ENCODE peak calls at places on chromosomes 6 and 20, in nine cellular contexts. One of them, this sample, is unnamed.

GRCh38 chr6:128507337-128508310 is 12.8 kb downstream of the PTPRK start:
- DNase-seq in transverse colon: peak; percentile 63
- DNase-seq in breast epithelium: no peak
- DNase-seq in stomach: no peak
- DNase-seq in heart left ventricle: no peak
- DNase-seq in prostate gland: no peak
- DNase-seq in A549: peak; percentile 47
- DNase-seq in K562: no peak
- DNase-seq in right lobe of liver: peak; percentile 73
- DNase-seq in this sample: no peak

GRCh38 chr6:143197377-143197776 is 136.7 kb downstream of the AIG1 start:
- DNase-seq in K562: no peak
- DNase-seq in right lobe of liver: no peak
- DNase-seq in heart left ventricle: no peak
- DNase-seq in A549: no peak
- DNase-seq in prostate gland: no peak
- DNase-seq in stomach: no peak
- DNase-seq in transverse colon: no peak
- DNase-seq in breast epithelium: no peak
- DNase-seq in this sample: no peak

GRCh38 chr20:18971574-18971973 is 158.0 kb downstream of the SCP2D1 start:
- DNase-seq in right lobe of liver: no peak
- DNase-seq in K562: no peak
- DNase-seq in prostate gland: no peak
- DNase-seq in breast epithelium: peak; percentile 35
- DNase-seq in A549: no peak
- DNase-seq in heart left ventricle: no peak
- DNase-seq in transverse colon: no peak
- DNase-seq in stomach: no peak
- DNase-seq in this sample: no peak

GRCh38 chr6:10977231-10977968 is 66.7 kb downstream of the ELOVL2 start:
- DNase-seq in prostate gland: no peak
- DNase-seq in heart left ventricle: no peak
- DNase-seq in A549: no peak
- DNase-seq in breast epithelium: no peak
- DNase-seq in stomach: no peak
- DNase-seq in K562: no peak
- DNase-seq in right lobe of liver: no peak
- DNase-seq in transverse colon: no peak
- DNase-seq in this sample: no peak

GRCh38 chr6:47188588-47189021 is 121.1 kb downstream of the TNFRSF21 start:
- DNase-seq in breast epithelium: no peak
- DNase-seq in transverse colon: peak; percentile 70
- DNase-seq in stomach: peak; percentile 39
- DNase-seq in A549: peak; percentile 41
- DNase-seq in prostate gland: no peak
- DNase-seq in right lobe of liver: no peak
- DNase-seq in K562: no peak
- DNase-seq in heart left ventricle: no peak
- DNase-seq in this sample: no peak

GRCh38 chr6:81997091-81997926 is 244.8 kb upstream of the TENT5A start:
- DNase-seq in K562: no peak
- DNase-seq in breast epithelium: no peak
- DNase-seq in heart left ventricle: no peak
- DNase-seq in A549: no peak
- DNase-seq in stomach: no peak
- DNase-seq in transverse colon: no peak
- DNase-seq in prostate gland: no peak
- DNase-seq in right lobe of liver: no peak
- DNase-seq in this sample: no peak

GRCh38 chr20:57530327-57530981 is 5.5 kb upstream of the CTCFL start:
- DNase-seq in A549: no peak
- DNase-seq in transverse colon: no peak
- DNase-seq in heart left ventricle: no peak
- DNase-seq in stomach: no peak
- DNase-seq in right lobe of liver: no peak
- DNase-seq in prostate gland: no peak
- DNase-seq in breast epithelium: no peak
- DNase-seq in K562: no peak
- DNase-seq in this sample: no peak

GRCh38 chr6:24743265-24743943 is 24.4 kb upstream of the C6orf62 start:
- DNase-seq in breast epithelium: no peak
- DNase-seq in right lobe of liver: no peak
- DNase-seq in stomach: peak; percentile 46
- DNase-seq in transverse colon: no peak
- DNase-seq in prostate gland: peak; percentile 34
- DNase-seq in heart left ventricle: no peak
- DNase-seq in A549: peak; percentile 80
- DNase-seq in K562: peak; percentile 38
- DNase-seq in this sample: no peak

GRCh38 chr6:108359901-108360882 is 65.3 kb downstream of the AFG1L start:
- DNase-seq in A549: no peak
- DNase-seq in heart left ventricle: no peak
- DNase-seq in stomach: no peak
- DNase-seq in breast epithelium: no peak
- DNase-seq in transverse colon: no peak
- DNase-seq in K562: no peak
- DNase-seq in right lobe of liver: no peak
- DNase-seq in prostate gland: no peak
- DNase-seq in this sample: no peak

GRCh38 chr20:2507464-2507863 is 1.3 kb downstream of the ZNF343 start:
- DNase-seq in breast epithelium: no peak
- DNase-seq in stomach: no peak
- DNase-seq in right lobe of liver: no peak
- DNase-seq in A549: no peak
- DNase-seq in prostate gland: no peak
- DNase-seq in K562: no peak
- DNase-seq in transverse colon: no peak
- DNase-seq in heart left ventricle: no peak
- DNase-seq in this sample: no peak

GRCh38 chr20:57250607-57251343 is 15.7 kb downstream of the BMP7 start:
- DNase-seq in K562: no peak
- DNase-seq in heart left ventricle: no peak
- DNase-seq in right lobe of liver: no peak
- DNase-seq in prostate gland: no peak
- DNase-seq in A549: no peak
- DNase-seq in transverse colon: no peak
- DNase-seq in stomach: no peak
- DNase-seq in breast epithelium: no peak
- DNase-seq in this sample: no peak

GRCh38 chr6:134619789-134620188 is 301.9 kb upstream of the SGK1 start:
- DNase-seq in stomach: no peak
- DNase-seq in prostate gland: no peak
- DNase-seq in breast epithelium: no peak
- DNase-seq in right lobe of liver: no peak
- DNase-seq in A549: no peak
- DNase-seq in transverse colon: no peak
- DNase-seq in heart left ventricle: no peak
- DNase-seq in K562: no peak
- DNase-seq in this sample: no peak

GRCh38 chr20:878511-879307 is 37.4 kb downstream of the ANGPT4 start:
- DNase-seq in heart left ventricle: no peak
- DNase-seq in prostate gland: no peak
- DNase-seq in K562: peak; percentile 54
- DNase-seq in transverse colon: no peak
- DNase-seq in A549: no peak
- DNase-seq in breast epithelium: no peak
- DNase-seq in stomach: no peak
- DNase-seq in right lobe of liver: no peak
- DNase-seq in this sample: no peak

GRCh38 chr6:129212081-129212480 is 329.1 kb downstream of the LAMA2 start:
- DNase-seq in breast epithelium: no peak
- DNase-seq in K562: no peak
- DNase-seq in stomach: no peak
- DNase-seq in right lobe of liver: no peak
- DNase-seq in heart left ventricle: no peak
- DNase-seq in transverse colon: no peak
- DNase-seq in A549: no peak
- DNase-seq in prostate gland: no peak
- DNase-seq in this sample: no peak

GRCh38 chr6:19210849-19211590 is 626.1 kb upstream of the ID4 start:
- DNase-seq in right lobe of liver: peak; percentile 49
- DNase-seq in prostate gland: no peak
- DNase-seq in K562: peak; percentile 39
- DNase-seq in breast epithelium: no peak
- DNase-seq in transverse colon: no peak
- DNase-seq in heart left ventricle: peak; percentile 45
- DNase-seq in A549: peak; percentile 4
- DNase-seq in stomach: no peak
- DNase-seq in this sample: no peak

GRCh38 chr20:64077094-64077493 is 2.2 kb downstream of the RGS19 start:
- DNase-seq in transverse colon: peak; percentile 48
- DNase-seq in A549: no peak
- DNase-seq in prostate gland: no peak
- DNase-seq in breast epithelium: no peak
- DNase-seq in right lobe of liver: no peak
- DNase-seq in stomach: no peak
- DNase-seq in K562: no peak
- DNase-seq in heart left ventricle: no peak
- DNase-seq in this sample: no peak
- TF ChIP-seq POLR2A in transverse colon: no peak
- TF ChIP-seq POLR2A in A549: no peak
- TF ChIP-seq POLR2A in prostate gland: no peak
- TF ChIP-seq POLR2A in breast epithelium: no peak
- TF ChIP-seq POLR2A in right lobe of liver: no peak
- TF ChIP-seq POLR2A in stomach: no peak
- TF ChIP-seq POLR2A in K562: no peak
- TF ChIP-seq POLR2A in heart left ventricle: no peak
- TF ChIP-seq POLR2A in this sample: no peak

GRCh38 chr6:122789078-122789861 is at the start of gene SMPDL3A:
- DNase-seq in prostate gland: peak; percentile 64
- DNase-seq in breast epithelium: peak; percentile 34
- DNase-seq in stomach: peak; percentile 70
- DNase-seq in A549: peak; percentile 73
- DNase-seq in heart left ventricle: peak; percentile 85
- DNase-seq in K562: peak; percentile 55
- DNase-seq in right lobe of liver: peak; percentile 87
- DNase-seq in transverse colon: peak; percentile 83
- DNase-seq in this sample: peak; percentile 78

GRCh38 chr6:122790740-122791679 is 2.0 kb downstream of the SMPDL3A start:
- DNase-seq in transverse colon: no peak
- DNase-seq in A549: no peak
- DNase-seq in stomach: no peak
- DNase-seq in prostate gland: no peak
- DNase-seq in right lobe of liver: peak; percentile 57
- DNase-seq in K562: no peak
- DNase-seq in breast epithelium: no peak
- DNase-seq in heart left ventricle: no peak
- DNase-seq in this sample: no peak

GRCh38 chr6:122789862-122790739 is 1.0 kb downstream of the SMPDL3A start:
- DNase-seq in stomach: no peak
- DNase-seq in heart left ventricle: no peak
- DNase-seq in right lobe of liver: no peak
- DNase-seq in transverse colon: no peak
- DNase-seq in A549: no peak
- DNase-seq in prostate gland: peak; percentile 36
- DNase-seq in K562: peak; percentile 18
- DNase-seq in breast epithelium: peak; percentile 22
- DNase-seq in this sample: peak; percentile 27

GRCh38 chr6:122788663-122789062 is 395 bp upstream of the SMPDL3A start:
- DNase-seq in stomach: no peak
- DNase-seq in breast epithelium: no peak
- DNase-seq in transverse colon: no peak
- DNase-seq in heart left ventricle: no peak
- DNase-seq in right lobe of liver: no peak
- DNase-seq in A549: no peak
- DNase-seq in prostate gland: no peak
- DNase-seq in K562: no peak
- DNase-seq in this sample: no peak

DNA sequence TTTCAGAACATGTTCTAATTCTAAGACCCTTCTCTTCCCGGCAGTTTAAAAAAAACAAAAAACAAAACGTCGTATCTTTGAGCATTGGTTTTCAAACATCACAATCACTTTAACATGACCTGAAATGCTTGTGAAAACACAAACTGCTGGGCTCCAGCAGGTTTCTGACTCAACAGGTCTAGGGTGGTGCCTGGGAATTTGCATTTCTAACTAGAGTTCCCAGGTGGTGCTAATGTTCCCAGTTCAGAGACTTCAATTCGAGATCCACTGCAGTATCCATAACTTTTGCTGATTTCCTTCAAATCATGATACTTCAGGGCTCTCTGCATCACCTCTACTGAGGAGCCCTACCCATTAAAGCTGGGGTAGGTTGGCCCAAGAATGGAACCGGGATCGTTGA is 850 bp upstream of the SMPDL3A start:
- DNase-seq in K562: no peak
- DNase-seq in prostate gland: no peak
- DNase-seq in right lobe of liver: no peak
- DNase-seq in A549: no peak
- DNase-seq in transverse colon: no peak
- DNase-seq in breast epithelium: no peak
- DNase-seq in heart left ventricle: no peak
- DNase-seq in stomach: no peak
- DNase-seq in this sample: no peak
- H3K27ac ChIP-seq in K562: no peak overlapping the region
- H3K27ac ChIP-seq in prostate gland: peak overlapping the region; percentile 96
- H3K27ac ChIP-seq in right lobe of liver: peak overlapping the region; percentile 100
- H3K27ac ChIP-seq in A549: no peak overlapping the region
- H3K27ac ChIP-seq in transverse colon: peak overlapping the region; percentile 93
- H3K27ac ChIP-seq in breast epithelium: peak overlapping the region; percentile 94
- H3K27ac ChIP-seq in heart left ventricle: no peak overlapping the region
- H3K27ac ChIP-seq in stomach: peak overlapping the region; percentile 86
- H3K27ac ChIP-seq in this sample: peak overlapping the region; percentile 98

GRCh38 chr6:89081423-89082322 is 1.1 kb downstream of the PNRC1 start:
- DNase-seq in transverse colon: peak; percentile 99
- DNase-seq in A549: peak; percentile 94
- DNase-seq in right lobe of liver: peak; percentile 99
- DNase-seq in breast epithelium: peak; percentile 98
- DNase-seq in heart left ventricle: peak; percentile 100
- DNase-seq in stomach: peak; percentile 100
- DNase-seq in prostate gland: peak; percentile 99
- DNase-seq in K562: peak; percentile 94
- DNase-seq in this sample: peak; percentile 99
- TF ChIP-seq POLR2A in transverse colon: peak; percentile 77
- TF ChIP-seq POLR2A in A549: peak; percentile 52
- TF ChIP-seq POLR2A in right lobe of liver: peak; percentile 90
- TF ChIP-seq POLR2A in breast epithelium: peak; percentile 70
- TF ChIP-seq POLR2A in heart left ventricle: no peak
- TF ChIP-seq POLR2A in stomach: no peak
- TF ChIP-seq POLR2A in prostate gland: peak; percentile 92
- TF ChIP-seq POLR2A in K562: peak; percentile 85
- TF ChIP-seq POLR2A in this sample: peak; percentile 77

GRCh38 chr20:32010666-32011065 is 428 bp downstream of the CCM2L start:
- DNase-seq in right lobe of liver: no peak
- DNase-seq in K562: no peak
- DNase-seq in heart left ventricle: no peak
- DNase-seq in stomach: no peak
- DNase-seq in transverse colon: no peak
- DNase-seq in breast epithelium: no peak
- DNase-seq in prostate gland: no peak
- DNase-seq in A549: no peak
- DNase-seq in this sample: no peak
- H3K27ac ChIP-seq in right lobe of liver: no peak overlapping the region
- H3K27ac ChIP-seq in K562: no peak overlapping the region
- H3K27ac ChIP-seq in heart left ventricle: peak overlapping the region; percentile 76
- H3K27ac ChIP-seq in stomach: peak overlapping the region; percentile 23
- H3K27ac ChIP-seq in transverse colon: peak overlapping the region; percentile 17
- H3K27ac ChIP-seq in breast epithelium: no peak overlapping the region
- H3K27ac ChIP-seq in prostate gland: no peak overlapping the region
- H3K27ac ChIP-seq in A549: no peak overlapping the region
- H3K27ac ChIP-seq in this sample: peak overlapping the region; percentile 33